ENCODE peak calls at places on chromosome 6, in nine cellular contexts. B is Panc1, Q is HepG2, U is A549, Y is HL-60, K is K562, R is SK-N-SH, V is GM23338, X is GM12878. A is an unnamed sample.

GRCh38 chr6:31676322-31676903 is 4.5 kb downstream of the LY6G5C start:
- DNase-seq in B (no peak), Q (no peak), V (no peak), Y (no peak), K (no peak), U (no peak), R (no peak), X (no peak), A (no peak)

GRCh38 chr6:164812706-164813105 is 496.7 kb downstream of the C6orf118 start:
- DNase-seq in B (no peak), K (no peak), V (no peak), Q (no peak), X (no peak), U (no peak), R (no peak), Y (no peak), A (no peak)

GRCh38 chr6:154247119-154247814 is 109.3 kb downstream of the IPCEF1 start:
- DNase-seq in Q (no peak), B (no peak), R (no peak), K (no peak), Y (no peak), U (no peak), V (peak; percentile 56), X (no peak), A (no peak)

GRCh38 chr6:53335224-53335994 is 13.3 kb downstream of the ELOVL5 start:
- DNase-seq in Y (no peak), X (peak; percentile 88), K (no peak), Q (no peak), U (no peak), R (no peak), B (no peak), V (peak; percentile 60), A (no peak)

GRCh38 chr6:78259935-78260334 is 607.1 kb downstream of the MEI4 start:
- DNase-seq in Y (no peak), V (no peak), R (no peak), Q (no peak), K (no peak), U (no peak), B (no peak), X (no peak), A (no peak)

GRCh38 chr6:13712485-13712990 is 903 bp upstream of the RANBP9 start:
- DNase-seq in Q (no peak), U (no peak), K (no peak), R (no peak), B (no peak), Y (no peak), X (no peak), V (no peak), A (no peak)

GRCh38 chr6:54719633-54720032 is 126.9 kb upstream of the FAM83B start:
- DNase-seq in Q (no peak), X (no peak), U (no peak), Y (no peak), B (no peak), V (no peak), K (no peak), R (no peak), A (no peak)

GRCh38 chr6:161216616-161217205 is 57.1 kb downstream of the AGPAT4 start:
- DNase-seq in V (no peak), Q (no peak), U (no peak), Y (no peak), K (no peak), R (no peak), B (no peak), X (no peak), A (no peak)

GRCh38 chr6:46734867-46735719 is at the start of gene PLA2G7:
- DNase-seq in Q (no peak), Y (no peak), R (peak; percentile 35), B (no peak), K (no peak), V (peak; percentile 78), X (no peak), U (peak; percentile 20), A (no peak)

GRCh38 chr6:125512621-125513020 is 210.9 kb upstream of the HDDC2 start:
- DNase-seq in K (peak; percentile 16), Q (peak; percentile 12), R (no peak), Y (no peak), V (peak; percentile 72), X (no peak), B (peak; percentile 13), U (no peak), A (peak; percentile 8)

GRCh38 chr6:49676671-49677281 is 36.6 kb downstream of the CRISP2 start:
- DNase-seq in X (no peak), R (no peak), V (no peak), Q (no peak), K (no peak), B (no peak), Y (no peak), U (no peak), A (no peak)

GRCh38 chr6:13538084-13538483 is 36.3 kb upstream of the SIRT5 start:
- DNase-seq in K (peak; percentile 50), B (no peak), Y (no peak), V (peak; percentile 41), R (peak; percentile 69), Q (peak; percentile 55), X (no peak), U (peak; percentile 43), A (peak; percentile 26)

GRCh38 chr6:100724222-100724621 is 156.9 kb downstream of the ASCC3 start:
- DNase-seq in U (no peak), X (no peak), Y (no peak), B (no peak), Q (no peak), R (no peak), K (no peak), V (no peak), A (no peak)

GRCh38 chr6:62707156-62707555 is 421.1 kb upstream of the KHDRBS2 start:
- DNase-seq in U (no peak), X (no peak), V (peak; percentile 29), Q (peak; percentile 8), K (no peak), B (no peak), Y (no peak), R (no peak), A (no peak)

GRCh38 chr6:158037021-158037420 is 55.4 kb downstream of the SYNJ2 start:
- DNase-seq in U (no peak), X (no peak), Y (no peak), B (no peak), K (no peak), R (no peak), Q (no peak), V (no peak), A (no peak)

GRCh38 chr6:77796824-77797809 is 144.3 kb downstream of the MEI4 start:
- DNase-seq in U (no peak), B (no peak), Q (peak; percentile 15), R (no peak), Y (no peak), K (no peak), V (no peak), X (no peak), A (no peak)

GRCh38 chr6:2942916-2943563 is 28.3 kb downstream of the SERPINB6 start:
- DNase-seq in Y (no peak), V (no peak), X (no peak), R (no peak), U (no peak), K (no peak), B (no peak), Q (no peak), A (no peak)

GRCh38 chr6:12343440-12344162 is 53.4 kb downstream of the EDN1 start:
- DNase-seq in V (no peak), K (no peak), Y (no peak), B (no peak), X (no peak), U (peak; percentile 46), R (no peak), Q (peak; percentile 90), A (no peak)

GRCh38 chr6:52216932-52217331 is 27.4 kb downstream of the IL17F start:
- DNase-seq in R (no peak), Y (no peak), B (no peak), V (no peak), X (no peak), Q (no peak), K (no peak), U (no peak), A (no peak)

GRCh38 chr6:33620584-33621395 is at the start of gene ITPR3:
- DNase-seq in K (peak; percentile 96), U (peak; percentile 72), Y (no peak), X (peak; percentile 28), R (peak; percentile 86), B (no peak), Q (no peak), V (peak; percentile 66), A (peak; percentile 37)

GRCh38 chr6:4388675-4389074 is 253.3 kb upstream of the ECI2 start:
- DNase-seq in Q (no peak), U (no peak), K (no peak), V (peak; percentile 33), X (no peak), Y (no peak), B (no peak), R (no peak), A (no peak)
- TF ChIP-seq REST in Q (no peak), U (no peak), K (no peak), V (no peak), X (no peak), Y (no peak), B (no peak), R (no peak), A (no peak)

GRCh38 chr6:104887350-104887749 is 27.6 kb upstream of the HACE1 start:
- DNase-seq in R (no peak), U (no peak), Y (no peak), V (peak; percentile 44), X (no peak), Q (peak; percentile 52), B (no peak), K (peak; percentile 27), A (no peak)
- TF ChIP-seq REST in R (peak; percentile 95), U (peak; percentile 85), Y (peak; percentile 97), V (peak; percentile 85), X (peak; percentile 90), Q (peak; percentile 99), B (peak; percentile 82), K (peak; percentile 87), A (peak; percentile 72)

DNA sequence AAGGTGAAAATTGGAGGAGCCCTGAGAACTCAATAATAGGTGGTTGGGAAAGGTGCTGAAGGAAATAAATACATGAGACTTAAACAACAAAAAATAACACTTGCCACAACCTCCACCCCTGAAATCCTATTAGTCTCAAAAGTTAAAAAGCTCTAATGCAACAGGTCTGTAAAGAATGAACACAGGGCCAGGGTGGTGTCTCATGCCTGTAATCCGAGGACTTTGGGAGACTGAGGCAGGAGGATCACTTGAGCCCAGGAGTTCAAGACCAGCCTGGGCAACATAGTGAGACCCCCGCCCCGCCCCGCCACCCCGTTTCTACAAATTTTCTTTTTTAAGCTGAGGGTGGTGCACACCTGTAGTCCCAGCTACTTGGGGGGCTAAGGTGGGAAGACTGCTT is 1.1 kb upstream of the ZKSCAN8 start:
- DNase-seq in Y (no peak), R (no peak), Q (no peak), X (no peak), V (no peak), U (no peak), K (no peak), B (no peak), A (no peak)
- TF ChIP-seq REST in Y (no peak), R (no peak), Q (no peak), X (no peak), V (no peak), U (no peak), K (no peak), B (no peak), A (no peak)

DNA sequence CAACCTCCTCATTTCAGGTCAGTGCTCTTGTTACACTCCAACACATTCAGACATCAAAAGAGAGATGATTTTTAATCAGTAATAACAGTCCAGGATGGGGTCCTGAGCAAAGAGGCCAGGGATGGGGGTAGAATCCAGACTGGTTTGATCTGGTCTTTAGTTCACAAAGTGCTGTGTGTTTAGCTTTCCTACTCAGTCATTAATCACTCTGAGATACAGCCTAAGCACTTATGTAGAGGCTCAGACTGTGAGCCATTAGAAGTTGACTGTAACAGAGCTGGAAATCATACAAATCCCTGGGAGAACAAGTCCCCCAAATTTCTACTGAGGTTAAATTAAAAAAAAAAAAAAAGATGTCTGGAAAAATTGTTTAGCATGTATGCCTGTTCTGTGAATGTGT is 241.5 kb downstream of the PTPRK start:
- DNase-seq in Q (no peak), Y (no peak), B (no peak), U (no peak), X (no peak), V (no peak), K (no peak), R (no peak), A (no peak)
- TF ChIP-seq REST in Q (no peak), Y (no peak), B (no peak), U (no peak), X (no peak), V (no peak), K (no peak), R (no peak), A (no peak)